ENCODE peak calls at places on chromosomes 2 and 18, in nine cellular contexts. Z is vagina, R is stomach, B is uterus, E is tibial nerve, G is GM12891, W is gastrocnemius medialis, U is body of pancreas, F is K562. N is an unnamed sample.

GRCh38 chr18:36269157-36269556 is 28.4 kb upstream of the FHOD3 start:
- DNase-seq in W (no peak), B (no peak), F (no peak), U (no peak), E (no peak), R (no peak), G (no peak), Z (no peak), N (no peak)

GRCh38 chr2:27249891-27250651 is 12.8 kb downstream of the SLC30A3 start:
- DNase-seq in Z (no peak), R (peak; percentile 60), G (peak; percentile 80), E (no peak), F (peak; percentile 89), B (no peak), W (peak; percentile 54), U (peak; percentile 54), N (no peak)

GRCh38 chr2:7567646-7568045 is 650.4 kb downstream of the RNF144A start:
- DNase-seq in B (no peak), E (no peak), U (no peak), F (no peak), W (peak; percentile 11), Z (no peak), G (no peak), R (no peak), N (no peak)

GRCh38 chr2:102051659-102052366 is 60.1 kb downstream of the IL1R2 start:
- DNase-seq in E (peak; percentile 49), B (no peak), Z (peak; percentile 82), G (no peak), R (no peak), U (no peak), W (peak; percentile 37), F (no peak), N (no peak)

GRCh38 chr18:53033128-53033527 is 693.1 kb downstream of the DCC start:
- DNase-seq in R (no peak), B (no peak), Z (no peak), U (no peak), F (no peak), E (no peak), G (no peak), W (no peak), N (no peak)

GRCh38 chr2:219467736-219468075 is 31.0 kb upstream of the GMPPA start:
- DNase-seq in W (no peak), F (no peak), B (no peak), G (no peak), U (no peak), Z (no peak), R (no peak), E (no peak), N (no peak)

GRCh38 chr18:32552421-32553030 is 81.8 kb upstream of the GAREM1 start:
- DNase-seq in G (peak; percentile 51), Z (no peak), E (peak; percentile 82), W (peak; percentile 46), B (peak; percentile 51), U (peak; percentile 78), F (peak; percentile 65), R (peak; percentile 71), N (peak; percentile 11)

GRCh38 chr2:115739574-115739973 is 1297.1 kb downstream of the DPP10 start:
- DNase-seq in F (no peak), Z (no peak), E (no peak), G (no peak), B (no peak), R (no peak), W (no peak), U (peak; percentile 20), N (no peak)

GRCh38 chr2:42753188-42753813 is 10.6 kb downstream of the OXER1 start:
- DNase-seq in B (no peak), F (no peak), G (no peak), Z (no peak), E (no peak), W (no peak), U (no peak), R (no peak), N (no peak)

GRCh38 chr2:206086683-206087350 is 843 bp upstream of the INO80D start:
- DNase-seq in U (no peak), B (no peak), E (no peak), W (no peak), Z (no peak), G (no peak), F (peak; percentile 37), R (no peak), N (no peak)

GRCh38 chr2:170013802-170014551 is 164.0 kb upstream of the MYO3B start:
- DNase-seq in G (no peak), F (peak; percentile 98), R (no peak), E (no peak), W (no peak), Z (no peak), B (no peak), U (no peak), N (no peak)

GRCh38 chr2:191688934-191689695 is 11.2 kb downstream of the NABP1 start:
- DNase-seq in B (no peak), U (no peak), R (no peak), G (no peak), Z (no peak), F (no peak), W (no peak), E (no peak), N (no peak)

GRCh38 chr2:39243469-39244123 is at the start of gene CDKL4:
- DNase-seq in U (no peak), G (no peak), B (no peak), E (no peak), Z (no peak), R (no peak), W (no peak), F (no peak), N (no peak)

GRCh38 chr2:235642446-235643107 is 148.7 kb downstream of the AGAP1 start:
- DNase-seq in E (peak; percentile 54), W (no peak), G (no peak), R (no peak), Z (no peak), B (no peak), F (no peak), U (no peak), N (peak; percentile 31)

GRCh38 chr2:148282201-148282600 is 261.3 kb downstream of the MBD5 start:
- DNase-seq in Z (no peak), W (no peak), U (no peak), G (no peak), F (no peak), R (no peak), E (no peak), B (no peak), N (no peak)

GRCh38 chr2:121648206-121648605 is 1.1 kb downstream of the CLASP1 start:
- DNase-seq in E (no peak), B (no peak), W (peak; percentile 30), R (no peak), F (no peak), Z (no peak), G (no peak), U (no peak), N (no peak)
- TF ChIP-seq POLR2A in E (no peak), B (no peak), W (no peak), R (no peak), F (no peak), Z (no peak), G (no peak), U (no peak), N (no peak)

GRCh38 chr2:30148850-30149249 is 2.0 kb downstream of the YPEL5 start:
- DNase-seq in G (no peak), R (no peak), U (no peak), W (no peak), F (peak; percentile 16), E (no peak), B (no peak), Z (no peak), N (no peak)

GRCh38 chr2:30146337-30147195 is at the start of gene YPEL5:
- DNase-seq in R (peak; percentile 99), W (peak; percentile 100), B (peak; percentile 99), Z (peak; percentile 100), F (peak; percentile 98), G (peak; percentile 84), U (peak; percentile 99), E (peak; percentile 97), N (peak; percentile 95)

GRCh38 chr2:30149513-30149912 is 2.7 kb downstream of the YPEL5 start:
- DNase-seq in R (no peak), G (no peak), Z (no peak), U (no peak), F (peak; percentile 53), B (no peak), E (no peak), W (no peak), N (no peak)

GRCh38 chr2:30147196-30147714 is 448 bp downstream of the YPEL5 start:
- DNase-seq in W (peak; percentile 17), F (peak; percentile 45), G (no peak), B (no peak), E (no peak), R (peak; percentile 30), Z (no peak), U (no peak), N (no peak)

GRCh38 chr2:30147715-30148611 is 1.2 kb downstream of the YPEL5 start:
- DNase-seq in F (peak; percentile 80), Z (no peak), E (peak; percentile 75), R (peak; percentile 84), U (peak; percentile 78), G (peak; percentile 72), W (peak; percentile 74), B (peak; percentile 71), N (peak; percentile 68)
- TF ChIP-seq POLR2A in F (peak; percentile 8), Z (peak; percentile 89), E (peak; percentile 77), R (no peak), U (peak; percentile 50), G (no peak), W (peak; percentile 87), B (peak; percentile 82), N (no peak)

GRCh38 chr2:158211516-158211915 is 109.8 kb downstream of the UPP2 start:
- DNase-seq in B (no peak), F (no peak), W (no peak), Z (no peak), E (no peak), U (no peak), G (no peak), R (no peak), N (no peak)

GRCh38 chr2:158213743-158214142 is 112.1 kb downstream of the UPP2 start:
- DNase-seq in F (peak; percentile 52), G (no peak), Z (no peak), U (no peak), B (no peak), E (no peak), R (no peak), W (no peak), N (no peak)

DNA sequence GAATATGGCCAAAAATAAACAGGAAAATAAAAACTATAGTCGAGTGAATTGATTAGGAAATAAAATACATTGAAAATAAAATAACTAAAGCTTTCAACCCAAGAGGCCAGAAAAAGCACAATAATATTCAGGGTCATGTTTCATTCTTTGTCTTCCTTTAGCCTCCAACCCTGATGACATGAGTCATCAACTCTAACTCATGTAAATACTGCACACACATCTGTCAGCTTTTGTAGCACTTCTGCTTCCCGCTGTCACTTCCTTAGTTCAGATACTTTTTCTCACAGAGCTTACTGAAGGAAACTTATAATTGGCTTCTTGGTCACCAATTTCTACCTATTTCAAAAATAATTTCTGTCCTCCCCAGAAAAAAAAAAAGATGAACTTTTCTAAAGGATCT is 112.8 kb downstream of the UPP2 start:
- DNase-seq in B (no peak), E (peak; percentile 19), U (no peak), R (no peak), F (peak; percentile 85), G (no peak), Z (no peak), W (no peak), N (no peak)
- TF ChIP-seq POLR2A in B (no peak), E (no peak), U (no peak), R (no peak), F (no peak), G (no peak), Z (no peak), W (no peak), N (no peak)

GRCh38 chr2:10009811-10010781 is 33.3 kb upstream of the KLF11 start:
- DNase-seq in R (peak; percentile 97), F (no peak), U (peak; percentile 96), G (no peak), E (peak; percentile 49), W (peak; percentile 79), Z (no peak), B (peak; percentile 73), N (no peak)
- TF ChIP-seq POLR2A in R (no peak), F (no peak), U (peak; percentile 60), G (no peak), E (no peak), W (no peak), Z (no peak), B (no peak), N (no peak)